ENCODE peak calls at places on chromosome 22, in nine cellular contexts. K, G, Y, F, J, D, M, H and T are unnamed samples.

GRCh38 chr22:17774206-17774927 is at the start of gene BID:
- DNase-seq in K (no peak), G (peak), Y (peak), F (peak), J (peak), D (no peak), M (peak), H (no peak), T (no peak)

GRCh38 chr22:19880786-19881569 is 26.3 kb upstream of the GNB1L start:
- DNase-seq in K (peak), G (peak), Y (no peak), F (peak), J (no peak), D (no peak), M (no peak), H (peak), T (peak)

GRCh38 chr22:21942407-21942895 is 10.2 kb downstream of the PPM1F start:
- DNase-seq in K (peak), G (peak), Y (peak), F (peak), J (no peak), D (no peak), M (no peak), H (peak), T (peak)

GRCh38 chr22:22556995-22557925 is 1.8 kb downstream of the PRAME start:
- DNase-seq in K (no peak), G (no peak), Y (no peak), F (no peak), J (no peak), D (no peak), M (no peak), H (no peak), T (no peak)

GRCh38 chr22:46025225-46025972 is 48.4 kb upstream of the WNT7B start:
- DNase-seq in K (no peak), G (no peak), Y (peak), F (no peak), J (no peak), D (no peak), M (no peak), H (no peak), T (peak)

GRCh38 chr22:30325724-30326703 is 727 bp downstream of the TBC1D10A start:
- DNase-seq in K (no peak), G (no peak), Y (peak), F (no peak), J (no peak), D (no peak), M (peak), H (no peak), T (no peak)

GRCh38 chr22:37089451-37089850 is 20.1 kb downstream of the TMPRSS6 start:
- DNase-seq in K (no peak), G (peak), Y (no peak), F (no peak), J (no peak), D (no peak), M (no peak), H (no peak), T (no peak)

GRCh38 chr22:50713571-50714056 is 24.4 kb upstream of the ACR start:
- DNase-seq in K (no peak), G (no peak), Y (no peak), F (no peak), J (no peak), D (no peak), M (no peak), H (no peak), T (no peak)

GRCh38 chr22:20970939-20971657 is 4.0 kb downstream of the AIFM3 start:
- DNase-seq in K (no peak), G (no peak), Y (no peak), F (no peak), J (no peak), D (no peak), M (no peak), H (no peak), T (no peak)

GRCh38 chr22:37244114-37244921 is at the start of gene RAC2:
- DNase-seq in K (no peak), G (no peak), Y (peak), F (peak), J (peak), D (peak), M (peak), H (no peak), T (peak)

GRCh38 chr22:38863531-38864131 is 8.4 kb downstream of the CBX6 start:
- DNase-seq in K (no peak), G (no peak), Y (peak), F (no peak), J (no peak), D (no peak), M (no peak), H (no peak), T (peak)

GRCh38 chr22:20240900-20241299 is 27.2 kb downstream of the RTN4R start:
- DNase-seq in K (no peak), G (no peak), Y (no peak), F (no peak), J (no peak), D (no peak), M (no peak), H (no peak), T (no peak)

GRCh38 chr22:46370584-46371373 is 35.3 kb downstream of the TRMU start:
- DNase-seq in K (no peak), G (no peak), Y (no peak), F (no peak), J (peak), D (peak), M (no peak), H (no peak), T (no peak)

GRCh38 chr22:41939981-41940852 is 6.7 kb downstream of the CENPM start:
- DNase-seq in K (no peak), G (no peak), Y (no peak), F (no peak), J (peak), D (peak), M (peak), H (no peak), T (peak)

GRCh38 chr22:26487996-26488395 is 4.3 kb downstream of the SRRD start:
- DNase-seq in K (no peak), G (no peak), Y (no peak), F (no peak), J (no peak), D (no peak), M (no peak), H (no peak), T (no peak)

GRCh38 chr22:43326342-43326825 is 16.8 kb downstream of the SCUBE1 start:
- DNase-seq in K (no peak), G (no peak), Y (peak), F (no peak), J (no peak), D (no peak), M (no peak), H (no peak), T (no peak)

GRCh38 chr22:38549106-38549884 is 20.7 kb downstream of the DMC1 start:
- DNase-seq in K (no peak), G (no peak), Y (no peak), F (no peak), J (no peak), D (no peak), M (no peak), H (no peak), T (peak)

GRCh38 chr22:24134090-24134846 is 47.0 kb upstream of the SUSD2 start:
- DNase-seq in K (no peak), G (no peak), Y (no peak), F (peak), J (peak), D (peak), M (peak), H (no peak), T (no peak)

GRCh38 chr22:41598891-41599635 is 9.4 kb upstream of the PMM1 start:
- DNase-seq in K (no peak), G (no peak), Y (no peak), F (no peak), J (no peak), D (no peak), M (no peak), H (no peak), T (no peak)

GRCh38 chr22:40116496-40117200 is 61.1 kb upstream of the TNRC6B start:
- DNase-seq in K (no peak), G (no peak), Y (no peak), F (no peak), J (peak), D (no peak), M (no peak), H (no peak), T (no peak)

GRCh38 chr22:30565341-30565740 is 9.1 kb downstream of the GAL3ST1 start:
- DNase-seq in K (no peak), G (peak), Y (no peak), F (no peak), J (no peak), D (no peak), M (no peak), H (no peak), T (no peak)

GRCh38 chr22:29689872-29690213 is 30.0 kb upstream of the CABP7 start:
- DNase-seq in K (peak), G (no peak), Y (peak), F (peak), J (peak), D (no peak), M (peak), H (no peak), T (peak)

GRCh38 chr22:27213766-27214581 is 556.6 kb downstream of the MIAT start:
- DNase-seq in K (peak), G (no peak), Y (no peak), F (peak), J (no peak), D (no peak), M (no peak), H (no peak), T (peak)